ENCODE peak calls at places on chromosomes 4 and X, in four cellular contexts. T is heart left ventricle, I is fibroblast of pulmonary artery, F is coronary artery. U is an unnamed sample.

GRCh38 chr4:54683616-54684346 is 26.0 kb downstream of the KIT start:
- DNase-seq in I (peak; percentile 31), T (no peak), F (no peak), U (peak; percentile 16)

GRCh38 chr4:118746251-118746919 is 61.2 kb downstream of the METTL14 start:
- DNase-seq in T (peak; percentile 79), F (no peak), I (no peak), U (no peak)

GRCh38 chr4:55321707-55322264 is 24.3 kb upstream of the SRD5A3 start:
- DNase-seq in T (peak; percentile 70), I (peak; percentile 93), F (no peak), U (peak; percentile 92)

GRCh38 chrX:106606583-106606982 is 5.2 kb upstream of the RADX start:
- DNase-seq in F (no peak), T (no peak), I (peak; percentile 24), U (peak; percentile 44)

GRCh38 chr4:2934077-2934812 is 29.0 kb downstream of the NOP14 start:
- DNase-seq in I (peak; percentile 57), T (peak; percentile 73), F (peak; percentile 88), U (peak; percentile 54)

GRCh38 chrX:56795309-56795868 is 66.3 kb downstream of the NBDY start:
- DNase-seq in I (no peak), F (peak; percentile 43), T (no peak), U (no peak)

GRCh38 chr4:108943371-108943770 is 180.5 kb upstream of the ETNPPL start:
- DNase-seq in T (no peak), F (no peak), I (no peak), U (no peak)

GRCh38 chr4:54099959-54100606 is at the start of gene GSX2:
- DNase-seq in T (no peak), F (no peak), I (no peak), U (peak; percentile 13)

GRCh38 chrX:151151668-151152267 is 24.6 kb upstream of the GPR50 start:
- DNase-seq in F (no peak), I (peak; percentile 65), T (no peak), U (peak; percentile 68)

GRCh38 chr4:150323551-150324325 is 245.5 kb downstream of the DCLK2 start:
- DNase-seq in T (no peak), I (peak; percentile 33), F (no peak), U (peak; percentile 55)

GRCh38 chrX:138890491-138890890 is 179.0 kb upstream of the FGF13 start:
- DNase-seq in F (no peak), T (no peak), I (no peak), U (peak; percentile 61)

GRCh38 chrX:102739642-102740041 is 19.1 kb downstream of the GPRASP3 start:
- DNase-seq in I (no peak), F (no peak), T (no peak), U (no peak)

GRCh38 chr4:58760737-58761136 is 1650.6 kb upstream of the IGFBP7 start:
- DNase-seq in F (no peak), I (no peak), T (no peak), U (no peak)

GRCh38 chrX:82384401-82384800 is 1123.7 kb upstream of the POU3F4 start:
- DNase-seq in I (no peak), F (no peak), T (no peak), U (no peak)

GRCh38 chr4:8725845-8726244 is 133.3 kb downstream of the CPZ start:
- DNase-seq in T (no peak), I (no peak), F (peak; percentile 45), U (no peak)

GRCh38 chr4:271492-272103 is 33.7 kb downstream of the ZNF732 start:
- DNase-seq in I (no peak), F (no peak), T (no peak), U (no peak)

GRCh38 chrX:154046262-154046771 is 26.6 kb upstream of the IRAK1 start:
- DNase-seq in F (no peak), I (peak; percentile 95), T (peak; percentile 47), U (peak; percentile 96)

GRCh38 chr4:171612907-171613306 is 200.3 kb upstream of the GALNTL6 start:
- DNase-seq in T (no peak), F (no peak), I (no peak), U (no peak)

GRCh38 chr4:83852085-83852451 is 316.2 kb downstream of the GPAT3 start:
- DNase-seq in T (no peak), F (no peak), I (peak; percentile 54), U (peak; percentile 71)

GRCh38 chrX:81586091-81586490 is 384.2 kb downstream of the SH3BGRL start:
- DNase-seq in F (no peak), I (no peak), T (no peak), U (no peak)

GRCh38 chr4:108473163-108473720 is 147.1 kb upstream of the RPL34 start:
- DNase-seq in T (no peak), I (no peak), F (no peak), U (peak; percentile 11)

GRCh38 chrX:130330146-130330545 is 9.6 kb upstream of the SLC25A14 start:
- DNase-seq in T (no peak), I (no peak), F (no peak), U (no peak)

GRCh38 chr4:33975996-33976395 is 2268.3 kb downstream of the ARAP2 start:
- DNase-seq in T (no peak), I (no peak), F (no peak), U (no peak)

GRCh38 chr4:959338-960139 is 13.8 kb downstream of the DGKQ start:
- DNase-seq in F (no peak), I (no peak), T (peak; percentile 28), U (no peak)

GRCh38 chr4:34814266-34814665 is 1430.0 kb downstream of the ARAP2 start:
- DNase-seq in I (no peak), F (no peak), T (no peak), U (no peak)

GRCh38 chr4:147550626-147551250 is 66.5 kb upstream of the TMEM184C start:
- DNase-seq in F (no peak), T (peak; percentile 33), I (peak; percentile 56), U (peak; percentile 61)

GRCh38 chrX:17082831-17083230 is 136.4 kb downstream of the REPS2 start:
- DNase-seq in I (no peak), T (no peak), F (no peak), U (peak; percentile 22)

GRCh38 chr4:157043131-157043530 is 32.8 kb upstream of the GLRB start:
- DNase-seq in F (no peak), T (no peak), I (peak; percentile 43), U (peak; percentile 18)

GRCh38 chr4:93178279-93178678 is 650.3 kb upstream of the ATOH1 start:
- DNase-seq in I (no peak), F (no peak), T (no peak), U (no peak)

GRCh38 chrX:106696502-106696901 is 30.0 kb upstream of the RNF128 start:
- DNase-seq in T (no peak), I (no peak), F (no peak), U (no peak)

GRCh38 chr4:142274137-142274536 is 572.0 kb downstream of the INPP4B start:
- DNase-seq in F (no peak), I (peak; percentile 34), T (no peak), U (peak; percentile 53)

GRCh38 chrX:71227370-71228062 is 4.5 kb downstream of the GJB1 start:
- DNase-seq in I (no peak), F (no peak), T (no peak), U (no peak)

DNA sequence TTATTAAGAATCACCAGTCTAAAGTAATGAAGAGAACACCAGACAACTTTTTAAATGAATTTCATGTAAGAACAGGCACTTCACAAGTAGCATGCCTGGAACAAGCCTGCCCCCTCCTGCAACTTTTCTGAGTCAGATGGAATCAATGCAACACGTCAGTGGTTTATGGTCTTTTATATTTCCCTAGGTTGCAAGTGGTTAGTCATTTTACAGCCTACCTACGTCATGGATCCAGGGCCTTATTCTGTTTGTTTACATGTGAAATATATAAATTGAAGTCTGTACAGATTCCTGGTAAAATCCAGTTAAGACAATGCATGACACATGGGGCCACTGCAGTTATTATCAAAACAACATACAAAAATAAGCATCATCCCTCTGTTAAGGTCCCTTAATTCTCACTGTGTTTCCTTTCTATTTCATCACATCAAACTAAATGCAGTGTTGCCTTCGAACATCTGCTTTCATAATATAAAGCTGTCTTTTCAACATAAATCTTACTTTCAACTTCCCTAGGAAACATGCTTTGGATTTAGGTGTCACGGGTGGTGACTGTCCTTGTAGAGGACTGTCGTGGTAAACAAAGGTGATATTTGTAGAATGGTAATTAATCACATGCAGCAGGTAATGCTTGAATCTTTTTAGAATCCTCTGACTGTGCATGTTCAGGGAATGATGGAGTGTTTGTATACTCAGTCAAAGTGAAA is 309.3 kb downstream of the FRMPD4 start:
- DNase-seq in T (no peak), F (no peak), I (peak; percentile 86), U (peak; percentile 90)
- TF ChIP-seq CTCF in T (no peak), F (no peak), I (peak; percentile 39), U (peak; percentile 39)

GRCh38 chrX:15600745-15601144 is at the start of gene ACE2:
- DNase-seq in F (no peak), T (no peak), I (no peak), U (no peak)

GRCh38 chrX:15605233-15605632 is 4.5 kb upstream of the ACE2 start:
- DNase-seq in F (no peak), I (no peak), T (no peak), U (no peak)

GRCh38 chrX:15601932-15602331 is 1.2 kb upstream of the ACE2 start:
- DNase-seq in F (no peak), T (no peak), I (no peak), U (no peak)

GRCh38 chrX:15600071-15600470 is 689 bp downstream of the ACE2 start:
- DNase-seq in I (no peak), F (no peak), T (no peak), U (no peak)

GRCh38 chrX:15602761-15603160 is 2.0 kb upstream of the ACE2 start:
- DNase-seq in T (no peak), I (no peak), F (no peak), U (no peak)
- H3K4me3 ChIP-seq in T (no peak overlapping the region), I (no peak overlapping the region), F (no peak overlapping the region), U (no peak overlapping the region)

GRCh38 chr4:12729384-12729783 is 754.8 kb downstream of the RAB28 start:
- DNase-seq in T (no peak), I (peak; percentile 48), F (no peak), U (peak; percentile 45)
- TF ChIP-seq CTCF in T (peak; percentile 23), I (peak; percentile 41), F (no peak), U (peak; percentile 41)

GRCh38 chr4:56908206-56909082 is 744 bp downstream of the REST start:
- DNase-seq in I (peak; percentile 67), T (peak; percentile 68), F (peak; percentile 84), U (peak; percentile 46)

GRCh38 chr4:56909083-56909981 is 1.6 kb downstream of the REST start:
- DNase-seq in F (peak; percentile 78), T (peak; percentile 54), I (peak; percentile 60), U (peak; percentile 58)

GRCh38 chr4:56907489-56908205 is at the start of gene REST:
- DNase-seq in T (peak; percentile 79), F (peak; percentile 84), I (peak; percentile 67), U (peak; percentile 47)

GRCh38 chr4:56907009-56907408 is 691 bp upstream of the REST start:
- DNase-seq in I (no peak), T (no peak), F (no peak), U (no peak)

DNA sequence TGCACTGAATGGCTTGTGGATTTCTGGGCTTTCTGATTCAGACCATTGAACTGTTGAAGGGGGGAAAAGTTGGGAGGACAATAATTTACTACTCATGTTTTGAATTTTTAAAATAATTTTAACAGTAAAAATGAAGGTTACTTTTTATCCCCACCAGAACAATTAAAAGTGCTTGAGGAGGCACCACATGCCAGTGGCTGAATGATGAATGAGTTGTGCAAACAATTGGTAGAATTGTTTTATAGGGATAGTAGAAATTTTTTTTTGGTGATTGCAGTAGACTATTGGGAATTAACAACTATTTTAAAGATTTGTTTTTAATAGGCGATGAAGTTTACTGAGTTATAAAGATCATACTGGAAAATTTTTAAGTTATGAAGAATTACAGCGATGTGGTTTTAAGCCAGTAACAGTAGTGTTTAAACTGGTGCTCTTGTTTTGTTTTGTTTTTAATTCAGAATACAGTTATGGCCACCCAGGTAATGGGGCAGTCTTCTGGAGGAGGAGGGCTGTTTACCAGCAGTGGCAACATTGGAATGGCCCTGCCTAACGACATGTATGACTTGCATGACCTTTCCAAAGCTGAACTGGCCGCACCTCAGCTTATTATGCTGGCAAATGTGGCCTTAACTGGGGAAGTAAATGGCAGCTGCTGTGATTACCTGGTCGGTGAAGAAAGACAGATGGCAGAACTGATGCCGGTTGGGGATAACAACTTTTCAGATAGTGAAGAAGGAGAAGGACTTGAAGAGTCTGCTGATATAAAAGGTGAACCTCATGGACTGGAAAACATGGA is 2.7 kb downstream of the REST start:
- DNase-seq in I (no peak), T (no peak), F (no peak), U (no peak)
- H3K4me3 ChIP-seq in I (peak overlapping the region; percentile 89), T (peak overlapping the region; percentile 97), F (peak overlapping the region; percentile 99), U (peak overlapping the region; percentile 90)

U was measured in fibroblast of the aortic adventitia.